ENCODE peak calls at places on chromosomes 16 and 17, in eight cellular contexts. J is activated T-helper 9 cell treated with anti-CD3 and anti-CD28 coated beads, Interleukin-2, amount 50 U/mL, for 16 hours; I is skeletal muscle cell; U is fibroblast of lung; F is stimulated activated CD4-positive, alpha-beta T cell treated with anti-CD3 and anti-CD28 coated beads, Interleukin-1b, Interleukin-23, amount 100 ng/mL, for 1 hour; E is cardiac fibroblast; C is AG09319; B is germinal center. N is an unnamed sample.

GRCh38 chr17:14579716-14580115 is 278.8 kb downstream of the HS3ST3B1 start:
- DNase-seq in B (no peak), I (no peak), E (no peak), F (no peak), U (peak), C (no peak), J (no peak), N (no peak)

GRCh38 chr16:54542805-54543504 is 256.4 kb upstream of the IRX3 start:
- DNase-seq in U (no peak), C (no peak), J (no peak), I (no peak), B (no peak), E (no peak), F (no peak), N (no peak)

GRCh38 chr17:12794919-12795517 is 5.7 kb downstream of the ARHGAP44 start:
- DNase-seq in B (no peak), E (no peak), J (no peak), F (no peak), C (no peak), U (no peak), I (no peak), N (no peak)

GRCh38 chr16:4443271-4443670 is 17.6 kb downstream of the DNAJA3 start:
- DNase-seq in J (no peak), B (no peak), C (no peak), E (no peak), I (no peak), F (no peak), U (no peak), N (no peak)

GRCh38 chr17:66509913-66510312 is 207.5 kb downstream of the PRKCA start:
- DNase-seq in B (no peak), E (no peak), J (no peak), C (no peak), F (no peak), I (no peak), U (no peak), N (no peak)

GRCh38 chr17:35795007-35795870 is at the start of gene MMP28:
- DNase-seq in J (peak), B (peak), F (no peak), I (no peak), E (peak), U (no peak), C (no peak), N (peak)

GRCh38 chr16:2460916-2461315 is 1.0 kb downstream of the TEDC2 start:
- DNase-seq in F (no peak), E (no peak), I (no peak), J (no peak), B (no peak), U (no peak), C (no peak), N (no peak)

GRCh38 chr17:77963441-77963840 is 4.9 kb downstream of the TNRC6C start:
- DNase-seq in I (peak), C (peak), E (peak), B (no peak), U (peak), J (no peak), F (no peak), N (peak)

GRCh38 chr16:82313754-82314153 is 143.7 kb upstream of the MPHOSPH6 start:
- DNase-seq in J (no peak), I (no peak), B (no peak), F (no peak), C (no peak), E (no peak), U (no peak), N (no peak)

GRCh38 chr16:49280022-49280741 is 1.5 kb downstream of the CBLN1 start:
- DNase-seq in F (no peak), J (no peak), I (no peak), E (no peak), C (no peak), U (no peak), B (no peak), N (no peak)

GRCh38 chr17:77930780-77931768 is 27.4 kb upstream of the TNRC6C start:
- DNase-seq in B (no peak), U (no peak), C (no peak), J (no peak), I (no peak), E (no peak), F (no peak), N (no peak)

GRCh38 chr16:53745126-53745525 is 41.2 kb downstream of the FTO start:
- DNase-seq in U (no peak), F (no peak), E (peak), C (no peak), J (no peak), B (no peak), I (peak), N (peak)

N was measured in AG20443.